ENCODE peak calls at places on chromosomes 7 and 10, in six cellular contexts. One of them, this sample, is unnamed.

GRCh38 chr7:68319061-68319460 is 1279.2 kb upstream of the AUTS2 start:
- DNase-seq in ovary: no peak
- DNase-seq in K562: no peak
- DNase-seq in upper lobe of left lung: no peak
- DNase-seq in A549: no peak
- DNase-seq in tibial nerve: no peak
- DNase-seq in this sample: no peak

GRCh38 chr10:66246177-66246576 is 679.7 kb upstream of the LRRTM3 start:
- DNase-seq in tibial nerve: no peak
- DNase-seq in K562: no peak
- DNase-seq in ovary: no peak
- DNase-seq in upper lobe of left lung: no peak
- DNase-seq in A549: no peak
- DNase-seq in this sample: no peak

GRCh38 chr10:69914373-69915268 is 112.9 kb downstream of the COL13A1 start:
- DNase-seq in A549: peak; percentile 74
- DNase-seq in upper lobe of left lung: peak; percentile 65
- DNase-seq in K562: peak; percentile 87
- DNase-seq in ovary: peak; percentile 85
- DNase-seq in tibial nerve: peak; percentile 70
- DNase-seq in this sample: no peak

GRCh38 chr10:58661336-58661735 is 148.7 kb downstream of the BICC1 start:
- DNase-seq in tibial nerve: no peak
- DNase-seq in ovary: no peak
- DNase-seq in A549: no peak
- DNase-seq in K562: no peak
- DNase-seq in upper lobe of left lung: no peak
- DNase-seq in this sample: no peak

GRCh38 chr10:4514445-4515108 is 311.4 kb upstream of the AKR1E2 start:
- DNase-seq in A549: no peak
- DNase-seq in upper lobe of left lung: peak; percentile 47
- DNase-seq in K562: no peak
- DNase-seq in tibial nerve: peak; percentile 43
- DNase-seq in ovary: no peak
- DNase-seq in this sample: peak; percentile 74

GRCh38 chr10:28947209-28947608 is 269.9 kb downstream of the BAMBI start:
- DNase-seq in upper lobe of left lung: no peak
- DNase-seq in tibial nerve: peak; percentile 57
- DNase-seq in ovary: no peak
- DNase-seq in K562: no peak
- DNase-seq in A549: no peak
- DNase-seq in this sample: no peak

GRCh38 chr10:15784662-15785300 is 65.1 kb upstream of the ITGA8 start:
- DNase-seq in A549: no peak
- DNase-seq in upper lobe of left lung: no peak
- DNase-seq in K562: no peak
- DNase-seq in tibial nerve: no peak
- DNase-seq in ovary: no peak
- DNase-seq in this sample: no peak

GRCh38 chr10:60203993-60204618 is 185.6 kb downstream of the ANK3 start:
- DNase-seq in tibial nerve: peak; percentile 35
- DNase-seq in A549: peak; percentile 10
- DNase-seq in ovary: no peak
- DNase-seq in K562: no peak
- DNase-seq in upper lobe of left lung: no peak
- DNase-seq in this sample: no peak

GRCh38 chr7:114087674-114088539 is 169.1 kb upstream of the PPP1R3A start:
- DNase-seq in tibial nerve: no peak
- DNase-seq in A549: no peak
- DNase-seq in ovary: peak; percentile 45
- DNase-seq in upper lobe of left lung: peak; percentile 39
- DNase-seq in K562: no peak
- DNase-seq in this sample: peak; percentile 60

GRCh38 chr10:131689954-131690669 is 210.7 kb upstream of the PPP2R2D start:
- DNase-seq in tibial nerve: no peak
- DNase-seq in A549: no peak
- DNase-seq in upper lobe of left lung: no peak
- DNase-seq in ovary: no peak
- DNase-seq in K562: no peak
- DNase-seq in this sample: no peak

GRCh38 chr7:46934198-46934825 is 647.6 kb downstream of the TNS3 start:
- DNase-seq in tibial nerve: no peak
- DNase-seq in A549: no peak
- DNase-seq in upper lobe of left lung: no peak
- DNase-seq in K562: no peak
- DNase-seq in ovary: no peak
- DNase-seq in this sample: no peak

GRCh38 chr7:158040199-158040598 is 547.4 kb downstream of the PTPRN2 start:
- DNase-seq in A549: no peak
- DNase-seq in ovary: no peak
- DNase-seq in tibial nerve: no peak
- DNase-seq in K562: no peak
- DNase-seq in upper lobe of left lung: no peak
- DNase-seq in this sample: no peak

GRCh38 chr10:128631801-128632241 is 505.6 kb upstream of the MKI67 start:
- DNase-seq in upper lobe of left lung: no peak
- DNase-seq in tibial nerve: peak; percentile 80
- DNase-seq in K562: no peak
- DNase-seq in ovary: no peak
- DNase-seq in A549: no peak
- DNase-seq in this sample: peak; percentile 43

GRCh38 chr10:50990568-50991495 is 83.5 kb upstream of the PRKG1 start:
- DNase-seq in upper lobe of left lung: peak; percentile 71
- DNase-seq in tibial nerve: no peak
- DNase-seq in A549: peak; percentile 14
- DNase-seq in ovary: peak; percentile 47
- DNase-seq in K562: no peak
- DNase-seq in this sample: peak; percentile 65

GRCh38 chr10:16809074-16809718 is 8.0 kb downstream of the RSU1 start:
- DNase-seq in upper lobe of left lung: no peak
- DNase-seq in A549: no peak
- DNase-seq in tibial nerve: peak; percentile 18
- DNase-seq in K562: peak; percentile 47
- DNase-seq in ovary: no peak
- DNase-seq in this sample: no peak

GRCh38 chr7:10889266-10889898 is 84.3 kb upstream of the PHF14 start:
- DNase-seq in A549: peak; percentile 38
- DNase-seq in K562: peak; percentile 65
- DNase-seq in upper lobe of left lung: peak; percentile 25
- DNase-seq in tibial nerve: no peak
- DNase-seq in ovary: no peak
- DNase-seq in this sample: no peak

GRCh38 chr7:130154131-130154500 is 51.1 kb downstream of the TMEM209 start:
- DNase-seq in tibial nerve: no peak
- DNase-seq in ovary: no peak
- DNase-seq in A549: no peak
- DNase-seq in K562: no peak
- DNase-seq in upper lobe of left lung: peak; percentile 82
- DNase-seq in this sample: no peak
- TF ChIP-seq CTCF in tibial nerve: no peak
- TF ChIP-seq CTCF in ovary: no peak
- TF ChIP-seq CTCF in A549: no peak
- TF ChIP-seq CTCF in K562: no peak
- TF ChIP-seq CTCF in upper lobe of left lung: no peak
- TF ChIP-seq CTCF in this sample: no peak

GRCh38 chr10:22932626-22933370 is 4.9 kb downstream of the ARMC3 start:
- DNase-seq in tibial nerve: no peak
- DNase-seq in upper lobe of left lung: no peak
- DNase-seq in ovary: no peak
- DNase-seq in A549: no peak
- DNase-seq in K562: no peak
- DNase-seq in this sample: no peak

GRCh38 chr10:22931948-22932347 is 4.1 kb downstream of the ARMC3 start:
- DNase-seq in ovary: no peak
- DNase-seq in A549: no peak
- DNase-seq in K562: no peak
- DNase-seq in tibial nerve: no peak
- DNase-seq in upper lobe of left lung: no peak
- DNase-seq in this sample: no peak

GRCh38 chr10:22925088-22925487 is 2.8 kb upstream of the ARMC3 start:
- DNase-seq in K562: no peak
- DNase-seq in A549: no peak
- DNase-seq in ovary: no peak
- DNase-seq in tibial nerve: no peak
- DNase-seq in upper lobe of left lung: no peak
- DNase-seq in this sample: no peak

GRCh38 chr10:22927163-22927562 is 690 bp upstream of the ARMC3 start:
- DNase-seq in A549: no peak
- DNase-seq in ovary: no peak
- DNase-seq in K562: no peak
- DNase-seq in tibial nerve: no peak
- DNase-seq in upper lobe of left lung: no peak
- DNase-seq in this sample: no peak

DNA sequence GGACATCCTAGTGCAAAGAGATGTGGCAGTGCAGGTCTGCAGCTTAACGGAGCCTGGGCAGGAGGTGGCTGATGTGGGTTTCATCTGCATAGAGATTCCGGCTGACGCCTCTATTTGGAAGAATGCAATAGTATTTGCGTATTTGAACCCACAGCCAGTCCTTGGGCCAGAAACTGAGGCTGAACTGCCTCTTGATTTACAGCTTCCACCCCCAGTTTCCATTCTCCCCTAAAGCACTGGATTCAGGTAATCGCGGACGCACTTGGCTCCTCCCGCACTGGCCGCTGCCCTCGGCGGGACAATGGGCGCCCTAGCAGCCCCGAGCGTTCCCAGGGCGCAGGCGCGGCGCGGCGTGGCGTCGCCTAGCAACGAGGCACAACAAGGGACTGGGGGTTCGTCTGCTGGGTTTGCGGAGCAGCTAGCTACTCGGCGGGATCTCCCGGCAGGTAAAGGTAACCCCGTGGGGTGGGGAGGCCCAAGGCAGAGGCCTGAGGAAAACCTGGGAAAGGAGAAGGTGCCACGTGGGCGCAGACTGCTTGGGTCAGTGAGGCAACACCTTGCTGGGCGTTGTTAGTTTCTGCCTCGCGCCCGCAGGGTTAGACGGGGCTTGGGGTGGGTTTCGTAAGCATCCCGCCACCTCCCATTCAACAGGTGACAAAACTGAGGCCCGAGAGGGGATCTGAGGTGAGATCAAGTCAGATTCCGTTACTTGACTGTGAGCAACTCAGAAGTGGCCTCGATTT is at the start of gene ARMC3:
- DNase-seq in K562: peak; percentile 53
- DNase-seq in upper lobe of left lung: peak; percentile 54
- DNase-seq in ovary: peak; percentile 44
- DNase-seq in A549: peak; percentile 57
- DNase-seq in tibial nerve: no peak
- DNase-seq in this sample: peak; percentile 67
- TF ChIP-seq POLR2A in K562: no peak
- TF ChIP-seq POLR2A in upper lobe of left lung: no peak
- TF ChIP-seq POLR2A in ovary: no peak
- TF ChIP-seq POLR2A in A549: no peak
- TF ChIP-seq POLR2A in tibial nerve: no peak
- TF ChIP-seq POLR2A in this sample: no peak

DNA sequence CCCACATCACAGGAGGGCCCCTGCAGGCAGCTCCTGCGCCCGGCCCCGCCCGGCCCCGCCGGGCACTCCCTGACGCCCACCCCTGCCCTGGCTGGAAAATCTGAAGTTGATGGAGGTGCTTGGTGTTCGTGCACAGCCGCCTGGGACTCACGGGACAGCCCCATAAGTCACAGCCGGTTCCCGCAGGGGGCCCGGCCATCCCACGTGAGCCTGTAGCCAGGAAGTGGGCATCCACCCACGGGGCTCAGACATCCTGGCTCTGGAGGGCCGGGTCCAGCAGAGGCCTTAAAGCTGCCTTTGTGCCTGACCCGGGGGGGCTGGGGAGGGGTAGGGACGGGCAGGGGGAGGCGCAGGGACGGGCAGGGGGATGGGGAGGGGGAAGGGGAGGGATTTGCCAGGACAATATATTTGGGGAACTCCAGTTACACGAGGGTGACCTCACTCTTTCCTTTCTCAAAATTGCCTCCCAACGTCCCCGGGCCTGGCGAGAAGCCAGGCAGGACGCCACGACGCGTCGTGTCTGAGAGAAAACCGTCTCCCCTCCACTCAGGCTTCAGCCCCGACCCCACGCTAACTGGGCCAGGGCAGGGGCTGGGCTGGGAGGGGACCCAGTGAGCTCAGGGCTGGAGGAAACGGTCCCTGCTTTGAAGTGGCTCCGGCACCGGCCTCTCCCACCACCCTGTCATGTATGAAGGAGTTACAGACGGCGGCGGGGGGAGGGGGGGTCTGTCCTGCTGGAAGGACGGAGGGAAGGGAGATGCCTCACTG is 82.1 kb upstream of the PDGFA start:
- DNase-seq in ovary: peak; percentile 47
- DNase-seq in tibial nerve: no peak
- DNase-seq in A549: no peak
- DNase-seq in upper lobe of left lung: peak; percentile 72
- DNase-seq in K562: peak; percentile 28
- DNase-seq in this sample: peak; percentile 80
- TF ChIP-seq EP300 in ovary: no peak
- TF ChIP-seq EP300 in tibial nerve: no peak
- TF ChIP-seq EP300 in A549: no peak
- TF ChIP-seq EP300 in upper lobe of left lung: peak; percentile 67
- TF ChIP-seq EP300 in K562: no peak
- TF ChIP-seq EP300 in this sample: no peak

GRCh38 chr7:34090796-34091195 is 185.5 kb downstream of the BMPER start:
- DNase-seq in upper lobe of left lung: no peak
- DNase-seq in ovary: no peak
- DNase-seq in A549: no peak
- DNase-seq in tibial nerve: no peak
- DNase-seq in K562: no peak
- DNase-seq in this sample: no peak

GRCh38 chr7:34087892-34088891 is 182.9 kb downstream of the BMPER start:
- DNase-seq in A549: no peak
- DNase-seq in ovary: no peak
- DNase-seq in tibial nerve: no peak
- DNase-seq in upper lobe of left lung: peak; percentile 40
- DNase-seq in K562: no peak
- DNase-seq in this sample: no peak

GRCh38 chr7:34093276-34093675 is 187.9 kb downstream of the BMPER start:
- DNase-seq in ovary: no peak
- DNase-seq in A549: no peak
- DNase-seq in upper lobe of left lung: no peak
- DNase-seq in tibial nerve: no peak
- DNase-seq in K562: no peak
- DNase-seq in this sample: no peak

GRCh38 chr7:34096135-34096775 is 190.9 kb downstream of the BMPER start:
- DNase-seq in tibial nerve: peak; percentile 75
- DNase-seq in A549: no peak
- DNase-seq in upper lobe of left lung: peak; percentile 31
- DNase-seq in ovary: peak; percentile 75
- DNase-seq in K562: no peak
- DNase-seq in this sample: peak; percentile 83

DNA sequence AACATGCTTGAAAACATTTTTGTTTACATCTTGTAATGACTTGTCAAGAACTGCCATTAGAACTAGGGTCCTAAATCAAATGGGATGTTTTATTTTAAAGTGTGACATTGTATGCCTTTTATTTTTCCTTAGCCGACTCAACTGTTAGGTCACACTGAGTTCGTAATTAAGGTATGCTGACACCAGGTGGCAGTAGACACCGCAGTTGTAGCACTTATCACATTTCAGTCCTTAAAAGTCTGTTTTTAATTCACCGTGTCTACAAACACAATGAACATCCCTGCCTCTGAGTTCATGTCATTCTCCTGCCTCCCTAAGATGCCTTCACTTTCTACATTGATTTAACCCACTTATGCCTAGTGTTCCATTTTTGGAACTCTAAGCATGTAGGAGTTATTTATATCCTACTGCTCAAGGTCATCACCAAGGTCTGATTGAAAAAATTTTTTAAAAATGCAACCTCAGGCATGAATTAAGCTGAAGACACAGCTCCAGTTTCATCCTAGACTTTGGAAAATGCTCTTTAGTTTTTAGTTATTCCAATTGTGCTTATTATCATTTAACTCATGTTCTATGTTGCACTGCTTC is 186.1 kb downstream of the BMPER start:
- DNase-seq in ovary: no peak
- DNase-seq in upper lobe of left lung: no peak
- DNase-seq in tibial nerve: peak; percentile 47
- DNase-seq in K562: peak; percentile 12
- DNase-seq in A549: no peak
- DNase-seq in this sample: no peak
- TF ChIP-seq CTCF in ovary: no peak
- TF ChIP-seq CTCF in upper lobe of left lung: peak; percentile 46
- TF ChIP-seq CTCF in tibial nerve: no peak
- TF ChIP-seq CTCF in K562: peak; percentile 24
- TF ChIP-seq CTCF in A549: peak; percentile 62
- TF ChIP-seq CTCF in this sample: peak; percentile 21